ENCODE peak calls at places on chromosomes 6 and 20, in four cellular contexts. X is transverse colon, J is heart right ventricle, L is lung. E is an unnamed sample.

GRCh38 chr6:66226099-66226498 is 519.1 kb upstream of the EYS start:
- DNase-seq in X (no peak), J (no peak), L (no peak), E (peak; percentile 2)

GRCh38 chr6:37556884-37557644 is 57.4 kb upstream of the CCDC167 start:
- DNase-seq in X (no peak), J (no peak), L (no peak), E (no peak)

GRCh38 chr20:23200914-23201313 is 114.8 kb upstream of the CD93 start:
- DNase-seq in X (peak; percentile 46), J (peak; percentile 33), L (peak; percentile 63), E (peak; percentile 81)

GRCh38 chr20:54112221-54112884 is 42.0 kb upstream of the BCAS1 start:
- DNase-seq in X (peak; percentile 27), J (no peak), L (peak; percentile 74), E (no peak)

GRCh38 chr20:10487354-10488115 is 52.4 kb downstream of the SLX4IP start:
- DNase-seq in X (no peak), J (no peak), L (no peak), E (no peak)

GRCh38 chr6:140445474-140446004 is 1071.1 kb upstream of the CITED2 start:
- DNase-seq in X (no peak), J (no peak), L (no peak), E (peak; percentile 14)

GRCh38 chr20:22617160-22617559 is 32.8 kb upstream of the FOXA2 start:
- DNase-seq in X (no peak), J (no peak), L (peak; percentile 83), E (peak; percentile 59)

GRCh38 chr6:153787341-153787606 is 251.8 kb upstream of the OPRM1 start:
- DNase-seq in X (peak; percentile 69), J (no peak), L (no peak), E (no peak)

GRCh38 chr6:168181316-168181715 is 102.3 kb upstream of the FRMD1 start:
- DNase-seq in X (no peak), J (no peak), L (no peak), E (no peak)

GRCh38 chr6:7270320-7271204 is 42.4 kb downstream of the SSR1 start:
- DNase-seq in X (no peak), J (no peak), L (peak; percentile 28), E (no peak)

GRCh38 chr20:63434599-63435378 is 37.7 kb downstream of the KCNQ2 start:
- DNase-seq in X (peak; percentile 52), J (peak; percentile 56), L (peak; percentile 57), E (peak; percentile 89)

GRCh38 chr20:64168381-64169088 is 4.3 kb downstream of the MYT1 start:
- DNase-seq in X (no peak), J (no peak), L (no peak), E (no peak)

GRCh38 chr20:16007164-16007563 is 566.1 kb downstream of the KIF16B start:
- DNase-seq in X (no peak), J (no peak), L (no peak), E (no peak)

GRCh38 chr6:30842754-30843610 is 41.3 kb upstream of the DDR1 start:
- DNase-seq in X (no peak), J (no peak), L (no peak), E (no peak)

GRCh38 chr6:103791458-103791857 is 1068.3 kb downstream of the HACE1 start:
- DNase-seq in X (no peak), J (no peak), L (no peak), E (no peak)

GRCh38 chr6:43873806-43874714 is 104.0 kb downstream of the VEGFA start:
- DNase-seq in X (peak; percentile 49), J (no peak), L (no peak), E (no peak)
- H3K27ac ChIP-seq in X (no peak overlapping the region), J (no peak overlapping the region), L (no peak overlapping the region), E (no peak overlapping the region)

GRCh38 chr6:151016107-151016506 is 150.6 kb downstream of the MTHFD1L start:
- DNase-seq in X (no peak), J (no peak), L (no peak), E (no peak)
- TF ChIP-seq CTCF in X (no peak), J (no peak), L (no peak), E (no peak)

DNA sequence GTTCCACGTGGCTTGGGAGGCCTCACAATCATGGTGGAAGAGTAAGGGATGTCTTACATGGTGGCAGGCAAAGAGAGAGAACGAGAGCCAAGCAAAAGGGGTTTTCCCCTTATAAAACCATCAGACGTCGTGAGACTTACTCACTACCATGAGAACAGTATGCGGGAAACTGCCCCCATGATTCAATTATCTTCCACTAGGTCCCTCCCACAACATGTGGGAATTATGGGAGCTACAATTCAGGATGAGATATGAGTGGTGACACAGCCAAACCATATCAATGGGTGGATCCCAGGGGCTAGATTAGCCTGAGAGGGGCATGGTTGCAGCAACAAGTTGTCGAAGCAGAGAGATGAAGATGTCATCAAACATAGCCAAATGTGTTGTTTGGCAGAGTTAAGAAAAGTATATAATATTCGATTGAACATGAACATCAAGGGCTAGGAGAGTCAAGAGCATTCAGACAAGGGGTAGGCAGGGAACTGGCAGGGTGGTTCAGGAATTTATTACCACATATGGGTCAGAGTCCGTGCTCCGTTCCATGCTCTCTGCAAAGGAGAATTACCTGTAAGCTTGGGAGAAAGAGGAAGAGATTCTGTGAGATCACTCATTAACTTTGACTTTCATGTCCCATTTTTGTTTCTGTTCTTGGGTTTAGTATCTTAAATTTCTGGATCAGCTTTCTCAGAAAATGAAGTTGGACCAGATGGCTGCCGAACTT is 98.8 kb downstream of the CCDC170 start:
- DNase-seq in X (peak; percentile 38), J (no peak), L (no peak), E (no peak)
- H3K27ac ChIP-seq in X (no peak overlapping the region), J (no peak overlapping the region), L (no peak overlapping the region), E (no peak overlapping the region)

GRCh38 chr6:39731565-39731964 is 6.4 kb upstream of the KIF6 start:
- DNase-seq in X (no peak), J (no peak), L (no peak), E (no peak)
- TF ChIP-seq CTCF in X (no peak), J (no peak), L (no peak), E (no peak)

GRCh38 chr6:121520337-121521163 is 85.1 kb downstream of the GJA1 start:
- DNase-seq in X (no peak), J (no peak), L (no peak), E (no peak)
- H3K27ac ChIP-seq in X (no peak overlapping the region), J (no peak overlapping the region), L (no peak overlapping the region), E (no peak overlapping the region)

DNA sequence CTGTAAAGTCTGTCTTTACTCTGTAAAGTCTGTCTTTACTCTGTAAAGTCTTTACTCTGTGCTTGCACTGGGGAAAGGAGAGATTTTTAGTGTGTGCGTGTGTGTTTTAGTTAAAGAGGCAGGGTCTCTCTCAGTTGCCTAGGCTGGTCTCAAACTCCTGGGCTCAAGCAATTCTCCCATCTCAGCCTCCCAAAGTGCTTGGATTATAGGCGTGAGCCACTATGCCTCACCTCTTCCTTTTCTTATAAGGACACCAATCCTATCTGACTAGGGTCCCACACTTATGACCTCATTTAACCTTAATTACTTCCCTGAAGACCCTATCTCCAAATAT is 93.8 kb downstream of the JPH2 start:
- DNase-seq in X (no peak), J (no peak), L (no peak), E (no peak)
- TF ChIP-seq CTCF in X (peak; percentile 16), J (peak; percentile 13), L (no peak), E (peak; percentile 13)

DNA sequence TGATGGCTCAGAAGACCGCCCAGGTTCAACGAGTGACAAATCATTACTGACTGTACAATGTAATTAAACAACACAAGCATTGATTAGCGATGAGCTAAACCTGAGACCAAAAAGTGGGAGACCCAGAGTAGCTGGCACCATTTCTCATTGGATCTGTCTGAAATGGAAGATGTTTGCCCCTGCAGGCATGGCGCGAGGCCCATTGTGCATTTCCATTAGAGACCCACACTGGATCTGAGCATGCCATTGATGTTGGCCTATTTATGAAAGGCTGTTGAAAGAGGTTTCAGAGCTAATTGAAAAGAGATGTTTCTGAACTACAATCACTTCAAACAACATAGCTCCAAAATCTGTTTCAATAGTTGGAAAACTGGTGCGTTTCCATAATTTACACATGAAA is 196.7 kb downstream of the TFAP2B start:
- DNase-seq in X (no peak), J (no peak), L (no peak), E (no peak)
- H3K27ac ChIP-seq in X (no peak overlapping the region), J (no peak overlapping the region), L (no peak overlapping the region), E (no peak overlapping the region)

GRCh38 chr6:110878751-110879539 is 4.4 kb downstream of the AMD1 start:
- DNase-seq in X (peak; percentile 23), J (no peak), L (no peak), E (no peak)
- TF ChIP-seq CTCF in X (peak; percentile 24), J (peak; percentile 60), L (peak; percentile 25), E (peak; percentile 54)

E was measured in RWPE1.